ENCODE peak calls at places on chromosomes 3 and 15, in five cellular contexts. One of them, this sample, is unnamed.

GRCh38 chr3:138381950-138382715 is 33.8 kb downstream of the MRAS start:
- DNase-seq in left ventricle myocardium inferior: peak
- DNase-seq in GM12878: no peak
- DNase-seq in epithelial cell of esophagus: peak
- DNase-seq in ovary: peak
- DNase-seq in this sample: no peak

GRCh38 chr15:86002444-86002843 is 77.2 kb upstream of the AGBL1 start:
- DNase-seq in left ventricle myocardium inferior: no peak
- DNase-seq in GM12878: no peak
- DNase-seq in epithelial cell of esophagus: no peak
- DNase-seq in ovary: no peak
- DNase-seq in this sample: no peak

GRCh38 chr3:172209333-172210321 is 170.2 kb downstream of the FNDC3B start:
- DNase-seq in left ventricle myocardium inferior: peak
- DNase-seq in GM12878: no peak
- DNase-seq in epithelial cell of esophagus: no peak
- DNase-seq in ovary: no peak
- DNase-seq in this sample: no peak

GRCh38 chr3:192940129-192940528 is 22.5 kb upstream of the MB21D2 start:
- DNase-seq in left ventricle myocardium inferior: no peak
- DNase-seq in GM12878: no peak
- DNase-seq in epithelial cell of esophagus: peak
- DNase-seq in ovary: no peak
- DNase-seq in this sample: no peak

GRCh38 chr3:129314757-129315385 is 36.2 kb downstream of the HMCES start:
- DNase-seq in left ventricle myocardium inferior: peak
- DNase-seq in GM12878: no peak
- DNase-seq in epithelial cell of esophagus: peak
- DNase-seq in ovary: peak
- DNase-seq in this sample: peak

GRCh38 chr3:48467473-48468267 is 21.1 kb downstream of the ATRIP start:
- DNase-seq in left ventricle myocardium inferior: no peak
- DNase-seq in GM12878: no peak
- DNase-seq in epithelial cell of esophagus: no peak
- DNase-seq in ovary: no peak
- DNase-seq in this sample: no peak

GRCh38 chr3:186225603-186226002 is 116.7 kb upstream of the ETV5 start:
- DNase-seq in left ventricle myocardium inferior: no peak
- DNase-seq in GM12878: peak
- DNase-seq in epithelial cell of esophagus: no peak
- DNase-seq in ovary: no peak
- DNase-seq in this sample: peak

GRCh38 chr3:148955544-148956346 is 35.6 kb upstream of the GYG1 start:
- DNase-seq in left ventricle myocardium inferior: no peak
- DNase-seq in GM12878: no peak
- DNase-seq in epithelial cell of esophagus: peak
- DNase-seq in ovary: peak
- DNase-seq in this sample: peak

GRCh38 chr3:195587824-195588223 is 4.1 kb upstream of the APOD start:
- DNase-seq in left ventricle myocardium inferior: no peak
- DNase-seq in GM12878: peak
- DNase-seq in epithelial cell of esophagus: no peak
- DNase-seq in ovary: no peak
- DNase-seq in this sample: peak

GRCh38 chr15:50148362-50148963 is 29.4 kb upstream of the ATP8B4 start:
- DNase-seq in left ventricle myocardium inferior: no peak
- DNase-seq in GM12878: no peak
- DNase-seq in epithelial cell of esophagus: peak
- DNase-seq in ovary: no peak
- DNase-seq in this sample: peak

GRCh38 chr3:124837065-124837464 is 50.1 kb downstream of the ITGB5 start:
- DNase-seq in left ventricle myocardium inferior: no peak
- DNase-seq in GM12878: no peak
- DNase-seq in epithelial cell of esophagus: no peak
- DNase-seq in ovary: no peak
- DNase-seq in this sample: no peak

GRCh38 chr15:48373855-48374421 is 42.7 kb downstream of the DUT start:
- DNase-seq in left ventricle myocardium inferior: peak
- DNase-seq in GM12878: no peak
- DNase-seq in epithelial cell of esophagus: peak
- DNase-seq in ovary: no peak
- DNase-seq in this sample: no peak

GRCh38 chr3:131147534-131147933 is 120.9 kb downstream of the NEK11 start:
- DNase-seq in left ventricle myocardium inferior: no peak
- DNase-seq in GM12878: no peak
- DNase-seq in epithelial cell of esophagus: no peak
- DNase-seq in ovary: no peak
- DNase-seq in this sample: no peak

GRCh38 chr15:88375234-88375926 is 91.8 kb downstream of the MRPL46 start:
- DNase-seq in left ventricle myocardium inferior: no peak
- DNase-seq in GM12878: no peak
- DNase-seq in epithelial cell of esophagus: peak
- DNase-seq in ovary: no peak
- DNase-seq in this sample: no peak

GRCh38 chr15:31262143-31262530 is 64.5 kb upstream of the KLF13 start:
- DNase-seq in left ventricle myocardium inferior: no peak
- DNase-seq in GM12878: no peak
- DNase-seq in epithelial cell of esophagus: no peak
- DNase-seq in ovary: no peak
- DNase-seq in this sample: no peak

GRCh38 chr3:109806929-109807328 is 469.6 kb upstream of the DPPA4 start:
- DNase-seq in left ventricle myocardium inferior: no peak
- DNase-seq in GM12878: no peak
- DNase-seq in epithelial cell of esophagus: peak
- DNase-seq in ovary: no peak
- DNase-seq in this sample: peak

GRCh38 chr3:33722186-33722585 is 4.1 kb upstream of the CLASP2 start:
- DNase-seq in left ventricle myocardium inferior: no peak
- DNase-seq in GM12878: no peak
- DNase-seq in epithelial cell of esophagus: no peak
- DNase-seq in ovary: no peak
- DNase-seq in this sample: no peak

GRCh38 chr3:129837057-129837631 is 56.4 kb downstream of the TMCC1 start:
- DNase-seq in left ventricle myocardium inferior: no peak
- DNase-seq in GM12878: no peak
- DNase-seq in epithelial cell of esophagus: no peak
- DNase-seq in ovary: no peak
- DNase-seq in this sample: no peak

GRCh38 chr3:54951405-54951804 is 23.5 kb upstream of the LRTM1 start:
- DNase-seq in left ventricle myocardium inferior: peak
- DNase-seq in GM12878: no peak
- DNase-seq in epithelial cell of esophagus: peak
- DNase-seq in ovary: peak
- DNase-seq in this sample: peak

GRCh38 chr15:71218272-71218805 is 103.1 kb downstream of the THSD4 start:
- DNase-seq in left ventricle myocardium inferior: no peak
- DNase-seq in GM12878: no peak
- DNase-seq in epithelial cell of esophagus: no peak
- DNase-seq in ovary: no peak
- DNase-seq in this sample: no peak

GRCh38 chr15:70902105-70902504 is 9.5 kb downstream of the LRRC49 start:
- DNase-seq in left ventricle myocardium inferior: no peak
- DNase-seq in GM12878: no peak
- DNase-seq in epithelial cell of esophagus: peak
- DNase-seq in ovary: no peak
- DNase-seq in this sample: no peak

GRCh38 chr3:125148836-125149235 is 63.7 kb downstream of the SLC12A8 start:
- DNase-seq in left ventricle myocardium inferior: peak
- DNase-seq in GM12878: no peak
- DNase-seq in epithelial cell of esophagus: peak
- DNase-seq in ovary: no peak
- DNase-seq in this sample: peak

GRCh38 chr3:124770341-124771082 is 40.3 kb downstream of the UMPS start:
- DNase-seq in left ventricle myocardium inferior: peak
- DNase-seq in GM12878: no peak
- DNase-seq in epithelial cell of esophagus: peak
- DNase-seq in ovary: no peak
- DNase-seq in this sample: peak

GRCh38 chr3:124584552-124585391 is 145.5 kb upstream of the UMPS start:
- DNase-seq in left ventricle myocardium inferior: peak
- DNase-seq in GM12878: no peak
- DNase-seq in epithelial cell of esophagus: peak
- DNase-seq in ovary: peak
- DNase-seq in this sample: peak

GRCh38 chr15:90412356-90413194 is 24.5 kb downstream of the IQGAP1 start:
- DNase-seq in left ventricle myocardium inferior: no peak
- DNase-seq in GM12878: peak
- DNase-seq in epithelial cell of esophagus: peak
- DNase-seq in ovary: no peak
- DNase-seq in this sample: peak

GRCh38 chr3:10344147-10344943 is 23.4 kb upstream of the SEC13 start:
- DNase-seq in left ventricle myocardium inferior: no peak
- DNase-seq in GM12878: no peak
- DNase-seq in epithelial cell of esophagus: peak
- DNase-seq in ovary: no peak
- DNase-seq in this sample: peak

GRCh38 chr15:63051701-63052066 is 9.1 kb downstream of the TPM1 start:
- DNase-seq in left ventricle myocardium inferior: no peak
- DNase-seq in GM12878: no peak
- DNase-seq in epithelial cell of esophagus: no peak
- DNase-seq in ovary: no peak
- DNase-seq in this sample: no peak

GRCh38 chr15:63048986-63049665 is 6.6 kb downstream of the TPM1 start:
- DNase-seq in left ventricle myocardium inferior: peak
- DNase-seq in GM12878: no peak
- DNase-seq in epithelial cell of esophagus: peak
- DNase-seq in ovary: peak
- DNase-seq in this sample: peak

GRCh38 chr15:63052128-63052826 is 9.7 kb downstream of the TPM1 start:
- DNase-seq in left ventricle myocardium inferior: no peak
- DNase-seq in GM12878: no peak
- DNase-seq in epithelial cell of esophagus: no peak
- DNase-seq in ovary: no peak
- DNase-seq in this sample: no peak

GRCh38 chr15:63049747-63050439 is 7.3 kb downstream of the TPM1 start:
- DNase-seq in left ventricle myocardium inferior: no peak
- DNase-seq in GM12878: no peak
- DNase-seq in epithelial cell of esophagus: no peak
- DNase-seq in ovary: no peak
- DNase-seq in this sample: no peak

GRCh38 chr15:63050737-63051700 is 8.5 kb downstream of the TPM1 start:
- DNase-seq in left ventricle myocardium inferior: no peak
- DNase-seq in GM12878: no peak
- DNase-seq in epithelial cell of esophagus: no peak
- DNase-seq in ovary: no peak
- DNase-seq in this sample: no peak
- H3K4me3 ChIP-seq in left ventricle myocardium inferior: peak
- H3K4me3 ChIP-seq in GM12878: no peak
- H3K4me3 ChIP-seq in epithelial cell of esophagus: no peak
- H3K4me3 ChIP-seq in ovary: no peak
- H3K4me3 ChIP-seq in this sample: no peak

DNA sequence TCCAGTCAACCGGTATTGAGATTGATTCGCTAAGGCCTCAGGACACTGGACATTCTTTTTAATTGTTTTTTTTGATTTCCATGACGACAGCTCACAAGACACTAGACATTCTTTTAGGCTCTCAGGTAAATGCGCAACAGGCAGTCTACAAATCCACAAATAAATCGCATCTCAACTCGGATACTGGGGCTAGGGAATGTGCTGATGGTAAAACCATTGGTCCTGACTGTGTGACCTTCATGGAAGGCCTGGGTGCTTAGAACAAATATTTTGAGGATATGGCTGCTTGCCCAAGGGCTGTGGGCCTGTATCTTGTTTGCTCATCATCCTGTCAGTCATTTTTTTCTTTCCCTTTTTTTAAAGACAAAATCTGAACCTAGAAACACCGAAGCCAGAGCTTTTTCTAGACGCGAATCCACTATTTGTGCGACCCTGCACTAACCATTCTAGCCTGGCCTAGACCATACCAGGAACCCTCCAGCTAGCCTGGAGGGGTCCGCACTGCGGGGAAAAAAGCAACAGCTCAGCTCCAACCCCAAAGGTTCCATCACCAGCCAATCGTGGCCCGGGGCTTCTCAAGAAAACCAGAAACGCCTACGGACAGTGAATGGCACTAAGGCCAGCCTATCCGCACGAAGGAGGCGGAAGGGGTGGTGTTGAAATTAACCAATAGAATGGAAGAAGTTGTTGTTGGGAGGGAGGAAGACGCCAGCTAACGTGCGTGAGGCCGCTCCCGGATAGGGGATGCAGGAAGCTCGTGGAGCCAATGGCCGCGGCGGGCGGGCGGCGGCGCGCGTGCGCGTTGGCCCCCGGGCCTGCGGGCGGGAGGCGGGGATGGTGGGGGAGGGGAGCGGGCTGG is 18.1 kb upstream of the CHD2 start:
- DNase-seq in left ventricle myocardium inferior: peak
- DNase-seq in GM12878: peak
- DNase-seq in epithelial cell of esophagus: peak
- DNase-seq in ovary: peak
- DNase-seq in this sample: peak
- TF ChIP-seq CTCF in left ventricle myocardium inferior: no peak
- TF ChIP-seq CTCF in GM12878: no peak
- TF ChIP-seq CTCF in epithelial cell of esophagus: no peak
- TF ChIP-seq CTCF in ovary: no peak
- TF ChIP-seq CTCF in this sample: no peak

GRCh38 chr15:73370151-73370550 is 1.4 kb upstream of the HCN4 start:
- DNase-seq in left ventricle myocardium inferior: no peak
- DNase-seq in GM12878: no peak
- DNase-seq in epithelial cell of esophagus: peak
- DNase-seq in ovary: no peak
- DNase-seq in this sample: no peak
- H3K4me3 ChIP-seq in left ventricle myocardium inferior: no peak
- H3K4me3 ChIP-seq in GM12878: no peak
- H3K4me3 ChIP-seq in epithelial cell of esophagus: no peak
- H3K4me3 ChIP-seq in ovary: no peak
- H3K4me3 ChIP-seq in this sample: no peak

DNA sequence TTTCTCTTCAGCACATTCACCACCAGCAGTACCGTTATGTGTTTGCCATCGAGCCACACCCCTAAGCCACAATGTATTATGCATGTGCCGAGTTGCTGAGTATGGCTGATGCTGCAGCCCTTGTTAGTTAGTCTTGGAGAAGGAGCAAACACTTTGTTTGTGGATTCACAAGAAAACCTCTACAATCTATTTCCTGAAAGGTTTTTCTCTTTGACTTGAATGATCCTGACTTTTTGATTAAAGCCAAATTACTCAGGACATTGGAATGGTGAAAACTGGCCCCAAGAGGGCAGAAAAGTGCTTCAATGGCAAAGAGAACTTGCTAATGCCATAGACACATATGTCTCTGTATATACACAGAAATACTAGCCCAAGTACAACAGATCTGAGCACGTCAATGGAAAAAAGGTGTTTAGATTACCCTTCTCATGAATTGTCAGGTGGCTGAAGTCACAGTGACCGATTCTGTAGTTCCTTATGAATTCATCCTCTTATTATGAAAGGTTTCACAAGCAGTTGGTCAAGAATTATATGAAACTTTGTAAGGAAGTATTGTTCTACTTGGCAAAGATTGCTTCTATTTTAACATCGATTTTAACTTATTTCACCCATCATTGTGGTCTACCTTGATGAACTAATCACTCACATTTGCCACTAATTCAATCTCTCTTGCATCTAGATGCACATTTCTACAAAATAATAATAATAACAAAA is 103.0 kb downstream of the P3H2 start:
- DNase-seq in left ventricle myocardium inferior: no peak
- DNase-seq in GM12878: no peak
- DNase-seq in epithelial cell of esophagus: peak
- DNase-seq in ovary: peak
- DNase-seq in this sample: peak
- TF ChIP-seq CTCF in left ventricle myocardium inferior: peak
- TF ChIP-seq CTCF in GM12878: peak
- TF ChIP-seq CTCF in epithelial cell of esophagus: peak
- TF ChIP-seq CTCF in ovary: no peak
- TF ChIP-seq CTCF in this sample: peak

GRCh38 chr15:57953874-57954273 is 111.6 kb downstream of the ALDH1A2 start:
- DNase-seq in left ventricle myocardium inferior: no peak
- DNase-seq in GM12878: no peak
- DNase-seq in epithelial cell of esophagus: no peak
- DNase-seq in ovary: no peak
- DNase-seq in this sample: no peak
- H3K4me3 ChIP-seq in left ventricle myocardium inferior: no peak
- H3K4me3 ChIP-seq in GM12878: no peak
- H3K4me3 ChIP-seq in epithelial cell of esophagus: no peak
- H3K4me3 ChIP-seq in ovary: no peak
- H3K4me3 ChIP-seq in this sample: no peak

This sample was measured in GM12865.